ENCODE peak calls at places on chromosomes 5 and 9, in four cellular contexts. U is neural progenitor cell, I is GM23338, D is GM23248. C is an unnamed sample. For H3K27me3, the result is how much of the 10 kb centered on the place peaks cover.

GRCh38 chr5:55538621-55539020 is 3.9 kb upstream of the PLPP1 start:
- DNase-seq in I (no peak), D (peak), U (no peak), C (no peak)

GRCh38 chr9:129006328-129007034 is 21.6 kb downstream of the SH3GLB2 start:
- DNase-seq in U (peak), D (peak), I (peak), C (peak)

GRCh38 chr9:71897573-71897972 is 13.4 kb downstream of the ABHD17B start:
- DNase-seq in U (no peak), I (no peak), D (no peak), C (no peak)

GRCh38 chr9:132077881-132078280 is 1.8 kb downstream of the MED27 start:
- DNase-seq in U (no peak), I (no peak), D (peak), C (no peak)

GRCh38 chr5:66891184-66891925 is 295.2 kb downstream of the MAST4 start:
- DNase-seq in I (peak), D (peak), U (no peak), C (peak)

GRCh38 chr9:83633260-83633659 is 10.3 kb downstream of the IDNK start:
- DNase-seq in D (no peak), I (no peak), U (no peak), C (no peak)

GRCh38 chr5:117539692-117540091 is 965.1 kb upstream of the SEMA6A start:
- DNase-seq in I (no peak), U (no peak), D (no peak), C (no peak)

GRCh38 chr5:134086215-134086942 is 28.1 kb upstream of the TCF7 start:
- DNase-seq in U (no peak), D (no peak), I (no peak), C (no peak)

GRCh38 chr9:84439253-84439652 is 98.7 kb upstream of the SLC28A3 start:
- DNase-seq in U (no peak), I (no peak), D (peak), C (no peak)

GRCh38 chr5:35677878-35678277 is 60.2 kb downstream of the SPEF2 start:
- DNase-seq in D (no peak), I (no peak), U (no peak), C (no peak)

GRCh38 chr5:35675392-35675791 is 57.7 kb downstream of the SPEF2 start:
- DNase-seq in D (no peak), U (no peak), I (peak), C (no peak)

GRCh38 chr5:35681911-35682310 is 64.2 kb downstream of the SPEF2 start:
- DNase-seq in I (no peak), D (no peak), U (no peak), C (no peak)

GRCh38 chr5:35683466-35683865 is 65.8 kb downstream of the SPEF2 start:
- DNase-seq in D (no peak), U (no peak), I (no peak), C (peak)

DNA sequence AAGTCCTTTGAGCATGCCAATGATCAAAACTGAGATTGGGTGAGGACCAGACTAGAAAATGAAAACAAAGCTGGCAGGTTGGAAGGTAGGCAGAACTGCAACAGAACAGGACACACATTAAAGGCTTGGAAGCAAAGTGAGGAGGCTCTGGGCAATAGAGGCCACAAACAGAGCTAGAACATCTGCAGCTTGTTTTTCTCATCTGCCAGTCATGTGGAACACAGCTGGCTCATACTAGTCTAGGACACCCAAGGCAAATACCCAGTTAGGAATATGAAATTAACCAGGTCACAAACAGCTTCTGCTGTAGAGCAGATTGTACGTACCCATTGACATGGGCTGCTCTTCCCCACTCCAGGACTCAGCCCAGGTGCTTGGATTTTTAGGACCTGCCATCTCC is 61.7 kb downstream of the SPEF2 start:
- DNase-seq in U (no peak), D (no peak), I (no peak), C (no peak)
- H3K27me3 ChIP-seq in U (under half), D (under half), I (under half), C (under half)

GRCh38 chr5:136232316-136232715 is 39.4 kb upstream of the SMIM32 start:
- DNase-seq in D (no peak), U (no peak), I (no peak), C (no peak)
- H3K4me3 ChIP-seq in D (no peak), U (no peak), I (no peak), C (no peak)

DNA sequence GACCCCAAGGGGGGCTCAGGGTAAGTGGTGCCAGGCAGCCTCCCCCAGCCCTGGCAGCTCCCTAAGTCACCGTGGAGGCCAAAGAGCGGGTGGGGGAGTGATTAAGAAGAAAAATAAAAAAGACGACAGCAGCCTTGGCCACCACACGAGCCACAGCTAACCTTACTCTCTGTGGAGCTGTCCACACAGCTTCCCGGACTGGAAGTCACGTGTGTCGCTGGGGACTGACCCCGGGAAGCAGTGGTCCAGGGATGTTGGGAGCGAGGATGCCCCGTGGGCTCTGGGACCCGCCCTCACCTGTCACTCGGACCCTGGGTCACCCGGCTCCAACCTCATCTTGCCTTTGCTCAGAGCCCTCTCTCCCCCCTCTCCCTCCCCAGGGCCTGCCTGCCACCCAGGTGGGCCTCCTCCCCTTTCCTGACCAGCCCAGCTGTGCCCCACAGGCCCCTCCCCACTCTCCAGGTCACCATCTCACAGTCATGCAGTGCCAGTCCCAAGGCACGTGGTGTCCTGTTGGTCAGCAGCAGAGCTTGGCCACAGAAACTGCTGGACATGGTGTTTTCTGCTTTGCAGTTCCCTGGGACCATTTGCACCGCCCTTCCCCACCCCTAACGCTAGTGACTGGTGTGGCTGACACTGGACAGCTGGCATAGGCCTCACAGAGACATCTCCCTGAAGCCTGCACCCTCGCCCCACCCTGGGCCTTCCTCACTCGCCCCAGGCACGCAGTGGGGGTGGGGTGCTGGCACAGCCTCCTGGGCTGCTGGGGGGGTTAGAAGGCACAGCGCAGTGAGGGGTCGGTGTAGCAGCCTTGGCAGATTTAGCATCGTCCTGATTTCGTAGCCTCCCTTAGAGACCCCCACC is 9.8 kb upstream of the EXOC3 start:
- DNase-seq in I (no peak), U (no peak), D (no peak), C (no peak)
- TF ChIP-seq EZH2phosphoT487 in I (no peak), U (no peak), D (no peak), C (no peak)

GRCh38 chr5:132825165-132825823 is 5.2 kb downstream of the SHROOM1 start:
- DNase-seq in U (peak), I (peak), D (no peak), C (no peak)

GRCh38 chr5:132822650-132823480 is 7.6 kb downstream of the SHROOM1 start:
- DNase-seq in D (no peak), I (peak), U (peak), C (peak)

GRCh38 chr5:132821791-132822190 is 8.7 kb downstream of the SHROOM1 start:
- DNase-seq in U (no peak), D (peak), I (no peak), C (peak)

GRCh38 chr5:132824426-132824825 is 6.0 kb downstream of the SHROOM1 start:
- DNase-seq in I (no peak), U (no peak), D (no peak), C (no peak)

GRCh38 chr5:132823481-132824050 is 6.9 kb downstream of the SHROOM1 start:
- DNase-seq in U (no peak), D (no peak), I (no peak), C (no peak)
- H3K27me3 ChIP-seq in U (half or more), D (under half), I (half or more), C (under half)

GRCh38 chr5:107470007-107470582 is 200.6 kb downstream of the EFNA5 start:
- DNase-seq in U (no peak), D (no peak), I (no peak), C (no peak)

GRCh38 chr5:107468286-107468685 is 202.5 kb downstream of the EFNA5 start:
- DNase-seq in D (no peak), I (no peak), U (no peak), C (no peak)

GRCh38 chr5:107469064-107469463 is 201.7 kb downstream of the EFNA5 start:
- DNase-seq in D (no peak), U (no peak), I (peak), C (no peak)

GRCh38 chr5:107467137-107467932 is 203.4 kb downstream of the EFNA5 start:
- DNase-seq in I (no peak), D (no peak), U (no peak), C (peak)

GRCh38 chr5:107469485-107469884 is 201.3 kb downstream of the EFNA5 start:
- DNase-seq in D (peak), U (no peak), I (no peak), C (no peak)
- H3K4me3 ChIP-seq in D (no peak), U (no peak), I (no peak), C (no peak)

GRCh38 chr5:119022017-119022745 is 33.8 kb upstream of the DTWD2 start:
- DNase-seq in D (peak), U (peak), I (peak), C (peak)
- TF ChIP-seq EZH2phosphoT487 in D (no peak), U (no peak), I (no peak), C (no peak)

GRCh38 chr9:36987891-36988290 is 46.2 kb downstream of the PAX5 start:
- DNase-seq in D (peak), U (peak), I (peak), C (no peak)

GRCh38 chr9:36985769-36986547 is 48.1 kb downstream of the PAX5 start:
- DNase-seq in D (no peak), U (peak), I (peak), C (no peak)

GRCh38 chr9:36985061-36985768 is 48.9 kb downstream of the PAX5 start:
- DNase-seq in I (no peak), D (no peak), U (no peak), C (no peak)

GRCh38 chr9:36987409-36987808 is 46.7 kb downstream of the PAX5 start:
- DNase-seq in D (no peak), I (peak), U (no peak), C (no peak)

DNA sequence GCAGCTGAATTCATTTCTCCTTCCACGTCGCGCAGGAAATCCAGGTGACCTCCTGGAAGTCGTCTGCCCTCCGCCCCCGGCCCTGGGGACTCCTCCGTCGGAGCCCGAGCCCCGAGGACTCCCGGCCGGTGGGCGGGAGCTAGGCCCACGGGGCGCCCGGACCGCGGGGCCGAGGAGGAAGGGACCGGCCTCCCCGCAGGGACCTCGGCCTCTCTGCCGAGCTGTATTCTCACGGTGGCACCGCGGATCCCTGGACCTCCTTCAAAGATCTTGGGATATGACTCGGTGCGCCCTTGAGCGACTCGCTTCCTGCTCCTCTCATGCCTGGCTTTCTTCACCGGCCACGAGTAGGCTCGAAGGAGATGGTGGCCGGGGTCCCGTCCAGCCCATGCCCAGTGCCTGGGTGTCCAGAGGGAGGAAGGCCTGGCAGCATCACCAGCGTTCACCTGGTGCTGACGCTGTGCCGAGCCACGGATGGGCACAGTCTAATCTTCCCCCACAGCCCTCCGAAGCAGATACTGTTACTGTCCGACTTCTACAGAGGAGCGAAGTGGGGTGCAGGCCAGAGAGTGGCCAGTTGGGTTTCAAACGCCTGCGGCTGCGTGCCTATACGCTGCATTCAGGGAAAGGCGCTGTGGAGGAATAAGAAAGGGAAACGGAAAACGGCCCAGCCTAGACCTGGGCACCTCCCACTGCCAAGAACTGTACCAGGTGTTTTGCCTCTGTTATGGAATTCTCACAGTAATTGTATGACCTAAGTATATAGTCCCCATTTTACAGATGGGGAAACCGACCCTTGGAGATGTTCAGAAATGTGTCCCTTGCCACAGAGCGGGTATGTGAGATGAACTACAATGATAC is 47.3 kb downstream of the PAX5 start:
- DNase-seq in I (peak), D (peak), U (peak), C (no peak)
- H3K27me3 ChIP-seq in I (half or more), D (half or more), U (half or more), C (half or more)

DNA sequence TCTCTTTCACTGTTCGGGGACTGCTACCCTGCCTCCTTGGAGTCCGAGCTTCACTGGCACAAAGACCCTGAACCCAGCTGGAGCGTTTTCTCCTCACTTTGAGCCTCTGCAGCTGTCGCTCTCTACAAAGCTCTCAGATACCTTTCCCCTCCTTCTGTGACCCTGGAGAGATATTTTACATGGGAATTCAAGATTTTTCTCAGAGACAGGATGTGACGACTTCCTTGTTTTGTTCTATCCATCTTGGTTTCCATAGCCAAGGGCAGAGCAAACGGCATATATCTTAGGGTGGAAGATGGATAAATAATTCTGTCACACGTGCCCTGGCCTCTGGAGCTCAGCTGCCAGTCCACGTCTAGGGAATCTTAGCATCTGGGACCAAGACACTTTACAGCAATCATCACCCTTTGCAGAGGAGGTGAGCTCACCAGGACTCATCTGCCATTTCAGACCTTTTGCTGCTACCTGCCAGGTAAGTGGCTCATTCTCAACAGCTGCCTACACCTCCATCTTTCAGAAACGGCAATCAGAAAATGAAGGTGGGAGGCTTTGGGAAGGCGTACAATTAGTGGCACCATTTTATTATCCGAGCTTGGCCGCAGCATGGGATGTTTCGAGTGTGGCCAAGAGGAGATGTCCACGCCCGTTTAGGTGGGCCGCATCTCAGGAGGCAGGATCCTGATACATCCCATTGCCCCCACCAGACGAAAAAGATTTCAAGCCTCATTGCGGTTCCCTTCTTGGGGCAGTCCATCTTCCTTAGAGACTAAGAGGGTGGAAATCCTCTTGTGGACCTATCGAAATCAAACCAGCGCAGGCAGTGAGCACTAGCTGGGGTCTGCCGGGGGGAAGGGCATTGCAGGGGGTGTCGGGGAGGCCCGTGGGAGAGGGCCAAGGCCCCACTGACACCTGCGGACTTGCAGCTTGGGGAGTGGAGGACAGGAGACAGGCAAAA is at the start of gene BTNL9:
- DNase-seq in U (no peak), D (no peak), I (no peak), C (no peak)
- H3K4me3 ChIP-seq in U (no peak), D (no peak), I (no peak), C (no peak)

C was measured in hepatocyte.